ENCODE peak calls at places on chromosomes 11 and 22, in five cellular contexts. M is right lobe of liver; B is CD8-positive, alpha-beta memory T cell; K is lower lobe of right lung; G is spleen. A is an unnamed sample.
A peak's percentile ranks its signal among the peaks of the same experiment; 100 is the strongest.

GRCh38 chr11:57556041-57556440 is 11.4 kb downstream of the UBE2L6 start:
- DNase-seq in B (no peak), G (no peak), M (peak; percentile 62), K (no peak), A (no peak)

GRCh38 chr22:41917906-41918791 is 3.3 kb upstream of the SHISA8 start:
- DNase-seq in G (peak; percentile 88), M (peak; percentile 62), K (peak; percentile 72), B (no peak), A (no peak)

GRCh38 chr11:12007769-12008737 is at the start of gene DKK3:
- DNase-seq in G (no peak), M (no peak), K (no peak), B (peak; percentile 15), A (no peak)

GRCh38 chr11:34346551-34346950 is 11.3 kb downstream of the ABTB2 start:
- DNase-seq in M (no peak), K (no peak), B (no peak), G (no peak), A (no peak)

GRCh38 chr11:48006301-48006992 is 26.1 kb downstream of the PTPRJ start:
- DNase-seq in G (peak; percentile 63), K (no peak), B (no peak), M (no peak), A (no peak)

GRCh38 chr11:65538232-65538914 is 13.5 kb downstream of the SCYL1 start:
- DNase-seq in G (peak; percentile 87), M (peak; percentile 54), K (no peak), B (no peak), A (no peak)

GRCh38 chr11:66743271-66743968 is 14.4 kb upstream of the SPTBN2 start:
- DNase-seq in M (no peak), G (no peak), B (no peak), K (peak; percentile 67), A (no peak)

GRCh38 chr22:42180349-42180842 is 49.8 kb upstream of the CYP2D6 start:
- DNase-seq in K (no peak), M (no peak), G (no peak), B (peak; percentile 71), A (no peak)

GRCh38 chr22:27251563-27251962 is 550.0 kb downstream of the MN1 start:
- DNase-seq in G (no peak), M (no peak), K (no peak), B (no peak), A (no peak)

GRCh38 chr11:32892355-32893090 is at the start of gene QSER1:
- DNase-seq in K (peak; percentile 79), B (peak; percentile 76), G (peak; percentile 93), M (peak; percentile 76), A (peak; percentile 55)

GRCh38 chr11:72816404-72816990 is 2.3 kb downstream of the ATG16L2 start:
- DNase-seq in B (no peak), M (no peak), K (no peak), G (peak; percentile 83), A (no peak)

GRCh38 chr11:96329419-96329818 is 13.6 kb downstream of the MAML2 start:
- DNase-seq in G (no peak), B (no peak), M (no peak), K (no peak), A (no peak)

GRCh38 chr11:83002047-83002446 is 69.7 kb downstream of the RAB30 start:
- DNase-seq in G (no peak), M (no peak), B (peak; percentile 43), K (no peak), A (no peak)

GRCh38 chr22:43631201-43631600 is 180.9 kb downstream of the EFCAB6 start:
- DNase-seq in M (no peak), K (no peak), G (no peak), B (no peak), A (no peak)

GRCh38 chr11:20042717-20043392 is 117.4 kb downstream of the DBX1 start:
- DNase-seq in B (no peak), G (no peak), M (no peak), K (no peak), A (no peak)

GRCh38 chr11:20112291-20113146 is 47.8 kb downstream of the DBX1 start:
- DNase-seq in M (no peak), B (no peak), K (no peak), G (no peak), A (no peak)

GRCh38 chr11:19352736-19353110 is 112.0 kb upstream of the E2F8 start:
- DNase-seq in B (no peak), M (no peak), K (no peak), G (no peak), A (no peak)

GRCh38 chr11:7449841-7450214 is 35.5 kb upstream of the OLFML1 start:
- DNase-seq in K (no peak), B (no peak), M (no peak), G (no peak), A (no peak)

GRCh38 chr11:66529069-66529468 is 16.8 kb downstream of the ZDHHC24 start:
- DNase-seq in M (no peak), G (no peak), K (no peak), B (no peak), A (no peak)

GRCh38 chr22:29584975-29585374 is 4.1 kb upstream of the NIPSNAP1 start:
- DNase-seq in M (peak; percentile 67), B (no peak), G (no peak), K (no peak), A (no peak)

GRCh38 chr22:29578462-29578861 is 2.5 kb downstream of the NIPSNAP1 start:
- DNase-seq in B (no peak), M (no peak), K (no peak), G (no peak), A (no peak)

GRCh38 chr22:29580200-29580810 is 608 bp downstream of the NIPSNAP1 start:
- DNase-seq in G (peak; percentile 74), M (peak; percentile 93), B (no peak), K (no peak), A (no peak)

DNA sequence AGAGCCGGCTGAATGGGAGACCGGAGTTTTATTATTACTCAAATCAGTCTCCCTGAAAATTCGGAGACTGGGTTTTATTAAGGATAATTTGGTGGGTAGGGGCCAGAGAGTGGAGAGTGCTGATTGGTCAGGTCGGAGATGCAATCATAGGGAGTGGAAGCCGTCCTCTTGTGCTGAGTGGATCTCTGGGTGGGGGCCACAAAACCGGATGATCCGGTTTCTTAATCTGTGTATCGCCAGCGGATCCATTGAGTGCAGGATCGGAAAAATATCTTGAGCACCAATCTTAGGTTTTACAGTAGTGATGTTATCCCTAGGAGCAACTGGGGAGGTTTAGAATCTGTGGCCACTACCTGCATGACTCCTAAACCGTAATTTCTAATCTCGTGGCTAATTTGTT is 886 bp upstream of the NIPSNAP1 start:
- DNase-seq in B (no peak), K (peak; percentile 55), G (no peak), M (no peak), A (no peak)
- H3K4me3 ChIP-seq in B (peak overlapping the region; percentile 79), K (peak overlapping the region; percentile 68), G (no peak overlapping the region), M (no peak overlapping the region), A (no peak overlapping the region)

GRCh38 chr11:68437927-68438657 is 22.5 kb upstream of the PPP6R3 start:
- DNase-seq in B (no peak), K (no peak), G (no peak), M (no peak), A (no peak)
- H3K27ac ChIP-seq in B (no peak overlapping the region), K (peak overlapping the region; percentile 62), G (peak overlapping the region; percentile 16), M (no peak overlapping the region), A (no peak overlapping the region)

GRCh38 chr11:116073854-116074837 is 569.9 kb upstream of the CADM1 start:
- DNase-seq in K (no peak), B (no peak), G (no peak), M (no peak), A (no peak)
- H3K4me3 ChIP-seq in K (no peak overlapping the region), B (no peak overlapping the region), G (no peak overlapping the region), M (no peak overlapping the region), A (no peak overlapping the region)

GRCh38 chr11:13434247-13435205 is 28.5 kb downstream of the BTBD10 start:
- DNase-seq in M (no peak), B (no peak), G (no peak), K (no peak), A (no peak)
- H3K27ac ChIP-seq in M (no peak overlapping the region), B (no peak overlapping the region), G (no peak overlapping the region), K (no peak overlapping the region), A (no peak overlapping the region)

DNA sequence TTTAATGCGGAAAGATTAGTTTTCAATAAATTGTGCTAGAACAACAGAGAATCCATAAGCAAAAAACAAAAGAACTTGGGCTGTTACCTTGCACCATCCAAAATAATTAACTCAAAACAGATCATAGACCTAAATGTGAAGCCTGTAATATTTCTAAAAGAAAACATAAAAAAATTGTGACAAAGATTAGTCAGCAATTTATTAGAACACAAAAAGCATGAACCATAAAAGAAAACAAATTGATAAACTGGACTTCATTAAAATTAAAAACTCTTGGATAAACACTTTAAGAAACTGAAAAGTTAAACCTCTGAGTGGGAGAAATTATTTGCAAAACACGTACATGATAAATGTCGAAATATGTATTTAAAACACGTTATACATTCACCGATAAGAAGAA is 21.5 kb downstream of the DDI1 start:
- DNase-seq in G (no peak), M (no peak), K (no peak), B (no peak), A (no peak)
- H3K4me3 ChIP-seq in G (no peak overlapping the region), M (no peak overlapping the region), K (no peak overlapping the region), B (no peak overlapping the region), A (no peak overlapping the region)

A was measured in CD8-positive, alpha-beta T cell.